ENCODE peak calls at places on chromosome 10, in seven cellular contexts. A is fibroblast of pulmonary artery, W is WTC11, Z is A549, C is brain microvascular endothelial cell, D is RWPE1, F is HCT116. N is an unnamed sample.

GRCh38 chr10:31678139-31678536 is 250.5 kb downstream of the ARHGAP12 start:
- DNase-seq in A (no peak), W (no peak), Z (no peak), C (no peak), D (no peak), F (no peak), N (no peak)

GRCh38 chr10:85614566-85614965 is 752.0 kb downstream of the GRID1 start:
- DNase-seq in A (no peak), W (no peak), Z (no peak), C (no peak), D (no peak), F (no peak), N (peak)

GRCh38 chr10:65017523-65017922 is 1496.3 kb downstream of the REEP3 start:
- DNase-seq in A (no peak), W (no peak), Z (no peak), C (no peak), D (no peak), F (no peak), N (no peak)

GRCh38 chr10:22611425-22612111 is 102.8 kb downstream of the PIP4K2A start:
- DNase-seq in A (no peak), W (no peak), Z (no peak), C (no peak), D (no peak), F (no peak), N (peak)

GRCh38 chr10:100998183-100998990 is 1.2 kb upstream of the LZTS2 start:
- DNase-seq in A (peak), W (peak), Z (peak), C (peak), D (peak), F (no peak), N (peak)

GRCh38 chr10:113412161-113412560 is 140.7 kb upstream of the HABP2 start:
- DNase-seq in A (no peak), W (no peak), Z (no peak), C (no peak), D (no peak), F (no peak), N (no peak)

GRCh38 chr10:71253981-71254818 is 41.8 kb downstream of the UNC5B start:
- DNase-seq in A (no peak), W (no peak), Z (no peak), C (no peak), D (no peak), F (no peak), N (no peak)

GRCh38 chr10:129725890-129726631 is 238.0 kb downstream of the EBF3 start:
- DNase-seq in A (no peak), W (no peak), Z (no peak), C (no peak), D (no peak), F (no peak), N (no peak)

GRCh38 chr10:10165415-10165814 is 852.3 kb upstream of the CELF2 start:
- DNase-seq in A (no peak), W (no peak), Z (no peak), C (no peak), D (no peak), F (no peak), N (no peak)
- TF ChIP-seq CTCF in A (no peak), W (no peak), Z (no peak), C (no peak), D (no peak), F (no peak), N (no peak)

GRCh38 chr10:98487692-98488091 is 41.0 kb upstream of the HPS1 start:
- DNase-seq in A (no peak), W (no peak), Z (no peak), C (no peak), D (no peak), F (peak), N (no peak)
- TF ChIP-seq CTCF in A (no peak), W (no peak), Z (no peak), C (no peak), D (no peak), F (peak), N (no peak)

GRCh38 chr10:23686722-23687121 is 247.8 kb downstream of the OTUD1 start:
- DNase-seq in A (no peak), W (no peak), Z (no peak), C (no peak), D (no peak), F (no peak), N (no peak)
- TF ChIP-seq CTCF in A (no peak), W (no peak), Z (no peak), C (no peak), D (no peak), F (no peak), N (no peak)

GRCh38 chr10:123427386-123427785 is 238.8 kb upstream of the GPR26 start:
- DNase-seq in A (no peak), W (no peak), Z (peak), C (no peak), D (peak), F (no peak), N (no peak)
- TF ChIP-seq CTCF in A (no peak), W (no peak), Z (no peak), C (no peak), D (no peak), F (no peak), N (no peak)